ENCODE peak calls at places on chromosomes 13 and 19, in five cellular contexts. V, B, G, W and X are unnamed samples.

GRCh38 chr13:80695841-80696240 is 354.9 kb upstream of the SPRY2 start:
- DNase-seq in W (no peak), B (no peak), V (no peak), G (no peak), X (no peak)

GRCh38 chr19:3057275-3057714 is 5.0 kb downstream of the TLE5 start:
- DNase-seq in G (peak; percentile 56), W (no peak), B (peak; percentile 73), V (no peak), X (peak; percentile 90)

GRCh38 chr19:37907735-37908066 is 693 bp downstream of the SIPA1L3 start:
- DNase-seq in G (no peak), B (no peak), V (no peak), W (no peak), X (no peak)

GRCh38 chr13:30607908-30608307 is 9.8 kb upstream of the USPL1 start:
- DNase-seq in B (peak; percentile 57), G (no peak), V (peak; percentile 47), W (peak; percentile 74), X (no peak)

GRCh38 chr19:9727644-9728043 is 40.9 kb downstream of the ZNF846 start:
- DNase-seq in W (no peak), G (no peak), B (no peak), V (no peak), X (no peak)

GRCh38 chr13:91778123-91778522 is 379.7 kb downstream of the GPC5 start:
- DNase-seq in G (no peak), V (no peak), B (no peak), W (no peak), X (no peak)

GRCh38 chr19:2149980-2150793 is 1.2 kb downstream of the AP3D1 start:
- DNase-seq in B (peak; percentile 44), W (peak; percentile 12), V (no peak), G (no peak), X (no peak)

GRCh38 chr13:107867701-107868661 is 347.4 kb downstream of the LIG4 start:
- DNase-seq in W (no peak), G (no peak), B (no peak), V (no peak), X (no peak)

GRCh38 chr19:13098291-13099072 is 4.2 kb downstream of the LYL1 start:
- DNase-seq in B (no peak), V (no peak), W (no peak), G (no peak), X (no peak)

GRCh38 chr13:42214445-42214844 is 57.5 kb upstream of the AKAP11 start:
- DNase-seq in W (no peak), G (peak; percentile 36), V (no peak), B (no peak), X (no peak)

GRCh38 chr13:105820415-105820814 is 715.0 kb downstream of the EFNB2 start:
- DNase-seq in W (no peak), G (no peak), V (no peak), B (no peak), X (no peak)

GRCh38 chr19:29532097-29532496 is 6.3 kb downstream of the VSTM2B start:
- DNase-seq in V (no peak), B (no peak), G (no peak), W (no peak), X (no peak)

GRCh38 chr13:39604736-39605135 is 1.7 kb upstream of the LHFPL6 start:
- DNase-seq in G (no peak), W (no peak), V (no peak), B (no peak), X (no peak)

GRCh38 chr19:1324792-1325567 is 39.3 kb downstream of the EFNA2 start:
- DNase-seq in B (peak; percentile 56), W (peak; percentile 27), G (peak; percentile 54), V (no peak), X (peak; percentile 83)

GRCh38 chr19:29484876-29485275 is 40.9 kb upstream of the VSTM2B start:
- DNase-seq in W (no peak), G (no peak), B (no peak), V (no peak), X (peak; percentile 26)

GRCh38 chr13:100234006-100234405 is 145.1 kb downstream of the PCCA start:
- DNase-seq in W (no peak), G (no peak), B (no peak), V (no peak), X (no peak)

GRCh38 chr13:97555034-97555433 is 121.1 kb downstream of the RAP2A start:
- DNase-seq in B (no peak), W (no peak), G (no peak), V (no peak), X (no peak)

GRCh38 chr13:52022355-52022754 is 2.1 kb upstream of the UTP14C start:
- DNase-seq in V (no peak), B (no peak), W (no peak), G (no peak), X (no peak)

GRCh38 chr13:44906758-44907157 is 82.5 kb downstream of the NUFIP1 start:
- DNase-seq in V (no peak), G (no peak), W (no peak), B (peak; percentile 15), X (no peak)

GRCh38 chr13:99985243-99985874 is 3.8 kb downstream of the ZIC2 start:
- DNase-seq in V (no peak), G (no peak), B (no peak), W (no peak), X (no peak)

GRCh38 chr13:109892101-109892500 is 105.7 kb upstream of the IRS2 start:
- DNase-seq in W (no peak), B (no peak), V (no peak), G (no peak), X (no peak)

GRCh38 chr19:19628499-19629134 is 597 bp upstream of the LPAR2 start:
- DNase-seq in G (no peak), W (peak; percentile 40), V (peak; percentile 35), B (peak; percentile 69), X (no peak)

GRCh38 chr19:54209058-54209747 is 8.5 kb downstream of the RPS9 start:
- DNase-seq in G (peak; percentile 41), B (no peak), V (no peak), W (no peak), X (no peak)

GRCh38 chr13:96984061-96984508 is 10.2 kb downstream of the OXGR1 start:
- DNase-seq in V (no peak), B (peak; percentile 76), W (no peak), G (no peak), X (no peak)

GRCh38 chr13:98842858-98843481 is 90.5 kb upstream of the SLC15A1 start:
- DNase-seq in W (peak; percentile 37), G (peak; percentile 80), B (peak; percentile 73), V (peak; percentile 33), X (no peak)

GRCh38 chr19:54431255-54431838 is 16.1 kb downstream of the TTYH1 start:
- DNase-seq in B (peak; percentile 28), V (no peak), G (peak; percentile 55), W (no peak), X (no peak)

GRCh38 chr13:65854431-65854830 is 1375.7 kb downstream of the PCDH9 start:
- DNase-seq in G (no peak), B (no peak), W (no peak), V (no peak), X (no peak)

GRCh38 chr13:41740479-41740878 is 220.4 kb downstream of the VWA8 start:
- DNase-seq in B (no peak), V (no peak), G (no peak), W (no peak), X (no peak)

GRCh38 chr13:40922437-40923040 is 96.6 kb downstream of the ELF1 start:
- DNase-seq in V (no peak), W (no peak), G (no peak), B (peak; percentile 61), X (no peak)